ENCODE peak calls at places on chromosomes 11 and 22, in ten cellular contexts. G, B, I, N, D, L, F, J, M and H are unnamed samples.

GRCh38 chr22:27004434-27004833 is 347.0 kb downstream of the MIAT start:
- DNase-seq in G (no peak), B (no peak), I (peak; percentile 5), N (no peak), D (no peak), L (no peak), F (no peak), J (no peak), M (no peak), H (no peak)

GRCh38 chr11:109378049-109378448 is 43.9 kb upstream of the C11orf87 start:
- DNase-seq in G (no peak), B (no peak), I (no peak), N (no peak), D (no peak), L (no peak), F (peak; percentile 16), J (no peak), M (no peak), H (no peak)

GRCh38 chr11:36352919-36353318 is 56.8 kb downstream of the PRR5L start:
- DNase-seq in G (no peak), B (no peak), I (no peak), N (no peak), D (no peak), L (no peak), F (no peak), J (no peak), M (no peak), H (no peak)

GRCh38 chr22:29559030-29559429 is 5.5 kb upstream of the THOC5 start:
- DNase-seq in G (no peak), B (no peak), I (no peak), N (no peak), D (no peak), L (no peak), F (no peak), J (no peak), M (no peak), H (no peak)

GRCh38 chr11:93986716-93987115 is 34.4 kb upstream of the HEPHL1 start:
- DNase-seq in G (no peak), B (no peak), I (no peak), N (peak; percentile 46), D (no peak), L (peak; percentile 18), F (peak; percentile 41), J (no peak), M (no peak), H (no peak)

GRCh38 chr22:45948081-45948648 is 28.8 kb downstream of the WNT7B start:
- DNase-seq in G (no peak), B (no peak), I (no peak), N (no peak), D (no peak), L (no peak), F (no peak), J (no peak), M (no peak), H (no peak)

GRCh38 chr11:57336111-57336666 is 497 bp upstream of the SSRP1 start:
- DNase-seq in G (no peak), B (no peak), I (no peak), N (no peak), D (no peak), L (no peak), F (no peak), J (no peak), M (no peak), H (no peak)

GRCh38 chr11:8878771-8879170 is 32.2 kb upstream of the AKIP1 start:
- DNase-seq in G (no peak), B (no peak), I (no peak), N (no peak), D (no peak), L (no peak), F (no peak), J (no peak), M (no peak), H (no peak)

GRCh38 chr11:44989831-44990566 is 39.3 kb upstream of the TP53I11 start:
- DNase-seq in G (peak; percentile 86), B (no peak), I (no peak), N (no peak), D (no peak), L (no peak), F (peak; percentile 62), J (no peak), M (no peak), H (peak; percentile 34)

DNA sequence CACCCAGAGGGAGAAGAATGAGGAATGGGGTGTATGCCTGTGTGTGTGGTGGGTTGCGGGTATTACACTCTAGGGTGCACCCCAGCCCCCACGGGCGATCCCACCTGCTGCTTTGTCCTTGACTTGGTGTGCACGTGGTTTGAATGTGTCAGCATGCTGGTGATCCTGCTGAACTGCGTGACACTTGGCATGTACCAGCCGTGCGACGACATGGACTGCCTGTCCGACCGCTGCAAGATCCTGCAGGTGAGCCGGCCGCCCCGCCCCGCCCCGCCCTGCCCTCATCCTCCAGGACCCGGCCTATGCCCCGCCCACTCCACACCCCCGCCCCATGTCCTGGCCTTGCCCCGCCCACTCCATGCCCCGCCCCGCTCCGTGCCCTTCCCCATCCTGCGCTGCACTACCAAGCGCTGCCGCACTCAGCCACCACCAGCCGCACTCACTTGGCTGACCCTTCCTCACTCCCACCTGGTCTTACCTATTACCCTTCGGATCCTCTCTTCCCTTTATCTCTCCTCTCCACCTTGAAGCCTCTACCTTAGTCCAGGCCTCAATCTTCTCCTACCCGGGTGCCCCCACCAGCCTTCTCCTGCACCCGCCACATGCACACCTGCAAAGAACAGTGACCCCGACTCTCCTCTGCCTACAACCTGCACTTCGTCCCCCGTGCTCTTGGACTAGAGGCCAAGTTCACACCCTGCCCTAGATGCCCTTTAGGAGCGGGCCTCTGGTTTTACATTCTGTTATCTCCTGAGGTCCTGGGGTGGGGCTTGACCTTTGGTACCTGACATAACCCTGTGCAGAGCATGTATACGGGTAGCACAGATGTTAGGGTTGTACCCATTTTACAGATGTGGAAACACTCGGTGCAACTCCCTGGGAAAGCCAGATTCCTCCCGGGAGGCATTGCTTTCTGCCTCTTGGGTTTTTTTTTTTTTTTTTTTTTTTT is 27.7 kb downstream of the CACNA1I start:
- DNase-seq in G (no peak), B (peak; percentile 89), I (peak; percentile 73), N (peak; percentile 70), D (no peak), L (no peak), F (peak; percentile 15), J (peak; percentile 81), M (no peak), H (no peak)
- TF ChIP-seq CTCF in G (no peak), B (peak; percentile 62), I (peak; percentile 18), N (no peak), D (no peak), L (no peak), F (no peak), J (no peak), M (no peak), H (no peak)

DNA sequence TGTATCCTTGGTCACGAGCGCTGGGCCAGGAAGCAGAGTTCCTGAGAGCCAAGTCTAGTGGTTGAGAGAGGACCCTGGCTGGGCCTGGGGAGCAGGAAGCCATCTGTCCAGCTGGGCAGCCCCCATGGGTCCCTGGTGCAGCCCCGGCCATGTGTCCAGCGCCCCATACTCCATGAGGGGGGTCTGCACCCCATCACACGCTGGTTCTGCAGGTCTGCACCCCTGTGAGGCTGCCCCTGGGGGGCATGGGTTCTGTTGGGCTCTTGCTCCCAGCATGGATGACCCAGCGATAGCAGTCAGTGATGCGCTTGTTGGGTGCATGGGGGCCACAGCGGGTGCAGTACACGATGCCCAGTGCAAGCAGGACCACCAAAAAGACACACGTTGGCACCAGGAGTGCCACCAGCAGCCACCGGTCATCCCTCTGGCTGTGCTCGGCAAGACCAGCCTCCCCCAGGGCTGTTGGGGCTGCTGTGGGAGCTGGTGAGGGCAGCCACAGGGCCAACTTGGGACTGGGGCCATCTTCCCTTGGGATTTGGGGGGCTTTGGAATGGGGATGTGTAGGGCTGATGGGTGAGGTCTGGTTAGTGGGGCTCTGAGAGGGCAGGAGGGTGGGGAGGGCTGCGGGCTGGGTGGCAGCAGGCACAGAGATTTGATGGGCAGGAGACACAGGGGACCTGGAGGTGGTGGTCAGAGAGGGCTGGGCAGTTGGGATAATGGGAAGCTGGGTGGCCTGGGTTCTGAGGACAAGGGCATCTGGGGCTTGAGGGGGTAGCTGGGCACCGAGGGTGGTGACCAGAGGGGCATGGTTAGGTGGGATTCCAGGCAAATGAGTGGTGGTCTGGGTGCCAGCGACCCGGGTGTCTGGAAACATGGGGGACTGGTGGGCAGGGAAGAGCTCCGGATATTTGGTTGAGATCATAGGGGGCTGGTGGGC is 2.0 kb downstream of the CD248 start:
- DNase-seq in G (no peak), B (no peak), I (no peak), N (no peak), D (no peak), L (no peak), F (no peak), J (peak; percentile 73), M (no peak), H (no peak)
- H3K4me3 ChIP-seq in G (peak overlapping the region; percentile 73), B (peak overlapping the region; percentile 42), I (no peak overlapping the region), N (peak overlapping the region; percentile 59), D (peak overlapping the region; percentile 58), L (peak overlapping the region; percentile 66), F (no peak overlapping the region), J (no peak overlapping the region), M (peak overlapping the region; percentile 8), H (peak overlapping the region; percentile 68)

GRCh38 chr11:128942807-128943430 is at the start of gene TP53AIP1:
- DNase-seq in G (no peak), B (no peak), I (no peak), N (no peak), D (no peak), L (no peak), F (no peak), J (no peak), M (no peak), H (no peak)

GRCh38 chr11:128953151-128953550 is 10.5 kb upstream of the TP53AIP1 start:
- DNase-seq in G (no peak), B (no peak), I (no peak), N (no peak), D (no peak), L (no peak), F (no peak), J (no peak), M (no peak), H (no peak)

GRCh38 chr11:128949791-128950454 is 7.3 kb upstream of the TP53AIP1 start:
- DNase-seq in G (no peak), B (no peak), I (no peak), N (no peak), D (no peak), L (peak; percentile 59), F (peak; percentile 26), J (no peak), M (no peak), H (no peak)

GRCh38 chr11:128946646-128947045 is 4.0 kb upstream of the TP53AIP1 start:
- DNase-seq in G (no peak), B (no peak), I (no peak), N (no peak), D (no peak), L (no peak), F (no peak), J (no peak), M (no peak), H (no peak)

GRCh38 chr11:128948583-128948982 is 5.9 kb upstream of the TP53AIP1 start:
- DNase-seq in G (no peak), B (no peak), I (no peak), N (no peak), D (no peak), L (no peak), F (no peak), J (no peak), M (no peak), H (no peak)
- TF ChIP-seq CTCF in G (peak; percentile 47), B (no peak), I (peak; percentile 26), N (no peak), D (peak; percentile 25), L (peak; percentile 20), F (peak; percentile 16), J (no peak), M (no peak), H (no peak)

GRCh38 chr11:18472587-18472986 is 16.9 kb downstream of the LDHAL6A start:
- DNase-seq in G (no peak), B (no peak), I (no peak), N (no peak), D (no peak), L (no peak), F (no peak), J (no peak), M (no peak), H (no peak)
- H3K4me3 ChIP-seq in G (no peak overlapping the region), B (no peak overlapping the region), I (no peak overlapping the region), N (no peak overlapping the region), D (no peak overlapping the region), L (no peak overlapping the region), F (no peak overlapping the region), J (no peak overlapping the region), M (no peak overlapping the region), H (no peak overlapping the region)